ENCODE peak calls at places on chromosomes 1 and 21, in seven cellular contexts. A is CD8-positive, alpha-beta memory T cell; Q is naive thymus-derived CD4-positive, alpha-beta T cell; R is heart right ventricle; U is mesenchymal stem cell; V is SJSA1; M is breast epithelium. Z is an unnamed sample. For H3K36me3, the result is how much of the 10 kb centered on the place peaks cover.

GRCh38 chr1:160258177-160258798 is 4.1 kb downstream of the DCAF8 start:
- DNase-seq in R (no peak), M (no peak), U (no peak), V (no peak), Q (no peak), A (no peak), Z (no peak)

GRCh38 chr21:23660560-23660959 is 1946.7 kb downstream of the MRPL39 start:
- DNase-seq in U (no peak), V (no peak), A (no peak), Q (no peak), M (no peak), R (no peak), Z (no peak)

GRCh38 chr1:152487871-152488270 is 22.7 kb upstream of the LCE5A start:
- DNase-seq in V (no peak), R (no peak), A (no peak), Q (no peak), M (no peak), U (no peak), Z (no peak)

GRCh38 chr1:221778535-221779142 is 36.8 kb upstream of the DUSP10 start:
- DNase-seq in A (peak), R (no peak), M (no peak), U (no peak), V (no peak), Q (no peak), Z (peak)

GRCh38 chr1:6130036-6130435 is 50.1 kb downstream of the CHD5 start:
- DNase-seq in A (no peak), V (no peak), U (no peak), M (no peak), Q (no peak), R (no peak), Z (no peak)

GRCh38 chr1:226549094-226549936 is 751 bp downstream of the STUM start:
- DNase-seq in R (no peak), U (no peak), M (no peak), Q (no peak), A (no peak), V (no peak), Z (no peak)

GRCh38 chr1:10681296-10682113 is 114.9 kb downstream of the CASZ1 start:
- DNase-seq in R (no peak), M (no peak), A (no peak), Q (no peak), U (no peak), V (no peak), Z (no peak)

GRCh38 chr1:9629445-9630201 is 21.9 kb upstream of the PIK3CD start:
- DNase-seq in V (no peak), Q (peak), R (peak), A (peak), M (no peak), U (no peak), Z (peak)

GRCh38 chr1:110006516-110006915 is 22.0 kb downstream of the AHCYL1 start:
- DNase-seq in V (no peak), A (no peak), Q (no peak), U (no peak), R (no peak), M (no peak), Z (no peak)

GRCh38 chr1:161725888-161726630 is 4.7 kb downstream of the FCRLB start:
- DNase-seq in V (peak), U (peak), Q (peak), M (no peak), A (peak), R (peak), Z (peak)

GRCh38 chr1:58089898-58090535 is 456.5 kb downstream of the OMA1 start:
- DNase-seq in Q (no peak), R (no peak), V (no peak), U (no peak), M (no peak), A (no peak), Z (no peak)

GRCh38 chr1:58813361-58813760 is 29.5 kb upstream of the JUN start:
- DNase-seq in R (no peak), V (no peak), U (peak), A (no peak), Q (no peak), M (no peak), Z (no peak)

GRCh38 chr1:12722626-12723025 is 6.7 kb downstream of the AADACL3 start:
- DNase-seq in A (no peak), Q (no peak), M (no peak), V (no peak), U (no peak), R (no peak), Z (no peak)

GRCh38 chr1:178774263-178774662 is 49.2 kb downstream of the RALGPS2 start:
- DNase-seq in R (no peak), V (peak), Q (no peak), A (no peak), U (peak), M (no peak), Z (no peak)

GRCh38 chr1:185284106-185284505 is 32.9 kb downstream of the IVNS1ABP start:
- DNase-seq in V (no peak), U (peak), M (no peak), A (no peak), Q (no peak), R (no peak), Z (no peak)

GRCh38 chr1:183236158-183236725 is 50.2 kb downstream of the LAMC2 start:
- DNase-seq in Q (no peak), M (no peak), R (no peak), A (no peak), U (no peak), V (no peak), Z (no peak)

GRCh38 chr1:33654267-33654832 is 181.9 kb downstream of the ZSCAN20 start:
- DNase-seq in Q (no peak), V (no peak), U (no peak), M (no peak), R (no peak), A (no peak), Z (no peak)

GRCh38 chr1:229714964-229715603 is 89.0 kb downstream of the URB2 start:
- DNase-seq in R (no peak), A (peak), M (peak), U (peak), V (peak), Q (no peak), Z (no peak)

GRCh38 chr1:51950701-51951100 is 39.8 kb downstream of the RAB3B start:
- DNase-seq in Q (no peak), R (no peak), V (no peak), M (no peak), A (no peak), U (no peak), Z (no peak)

GRCh38 chr1:89555550-89555949 is 30.9 kb downstream of the LRRC8B start:
- DNase-seq in M (no peak), U (no peak), V (no peak), Q (no peak), R (no peak), A (no peak), Z (no peak)

GRCh38 chr1:89548486-89548857 is 23.8 kb downstream of the LRRC8B start:
- DNase-seq in V (no peak), U (no peak), R (no peak), M (no peak), Q (no peak), A (no peak), Z (no peak)

GRCh38 chr1:89553195-89553584 is 28.6 kb downstream of the LRRC8B start:
- DNase-seq in A (no peak), V (no peak), M (no peak), U (no peak), R (no peak), Q (no peak), Z (no peak)

GRCh38 chr1:89550995-89551394 is 26.4 kb downstream of the LRRC8B start:
- DNase-seq in V (no peak), M (no peak), Q (no peak), U (no peak), R (no peak), A (no peak), Z (no peak)

DNA sequence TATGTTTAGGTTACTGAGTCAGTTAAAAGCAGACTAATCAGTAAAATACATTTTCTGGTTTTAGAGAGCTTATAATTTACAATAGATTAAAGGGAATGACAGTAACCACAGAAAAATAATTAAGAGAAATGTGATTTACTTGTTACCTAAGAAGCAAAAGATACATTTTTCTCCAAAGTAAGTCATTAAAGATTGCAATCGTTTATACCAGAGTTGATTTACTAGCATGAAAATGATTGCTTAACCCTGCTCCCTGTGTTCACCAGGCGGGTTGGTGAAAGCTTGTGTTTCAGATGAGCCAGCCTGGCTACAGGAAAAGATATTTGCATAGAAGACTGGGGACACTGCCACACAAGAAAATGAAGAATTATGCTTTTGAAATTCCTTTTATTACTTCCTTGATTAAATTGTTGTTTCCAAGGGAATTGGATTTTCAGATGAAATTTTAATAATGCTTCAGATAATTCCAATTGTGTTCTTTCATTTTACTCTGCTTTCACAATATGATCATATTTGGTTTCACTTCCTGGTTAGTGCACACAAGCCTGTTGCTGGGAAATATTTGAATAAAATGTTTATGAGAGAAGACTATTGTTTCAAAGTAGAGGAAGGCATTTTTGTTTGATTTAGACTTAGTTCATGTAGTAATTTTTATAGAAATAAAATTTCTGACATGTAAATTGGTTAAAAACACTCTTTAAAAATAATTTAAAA is 28.0 kb downstream of the LRRC8B start:
- DNase-seq in V (no peak), R (no peak), M (no peak), Q (no peak), A (no peak), U (peak), Z (no peak)
- H3K4me3 ChIP-seq in V (no peak), R (no peak), M (no peak), Q (peak), A (no peak), U (no peak), Z (no peak)

DNA sequence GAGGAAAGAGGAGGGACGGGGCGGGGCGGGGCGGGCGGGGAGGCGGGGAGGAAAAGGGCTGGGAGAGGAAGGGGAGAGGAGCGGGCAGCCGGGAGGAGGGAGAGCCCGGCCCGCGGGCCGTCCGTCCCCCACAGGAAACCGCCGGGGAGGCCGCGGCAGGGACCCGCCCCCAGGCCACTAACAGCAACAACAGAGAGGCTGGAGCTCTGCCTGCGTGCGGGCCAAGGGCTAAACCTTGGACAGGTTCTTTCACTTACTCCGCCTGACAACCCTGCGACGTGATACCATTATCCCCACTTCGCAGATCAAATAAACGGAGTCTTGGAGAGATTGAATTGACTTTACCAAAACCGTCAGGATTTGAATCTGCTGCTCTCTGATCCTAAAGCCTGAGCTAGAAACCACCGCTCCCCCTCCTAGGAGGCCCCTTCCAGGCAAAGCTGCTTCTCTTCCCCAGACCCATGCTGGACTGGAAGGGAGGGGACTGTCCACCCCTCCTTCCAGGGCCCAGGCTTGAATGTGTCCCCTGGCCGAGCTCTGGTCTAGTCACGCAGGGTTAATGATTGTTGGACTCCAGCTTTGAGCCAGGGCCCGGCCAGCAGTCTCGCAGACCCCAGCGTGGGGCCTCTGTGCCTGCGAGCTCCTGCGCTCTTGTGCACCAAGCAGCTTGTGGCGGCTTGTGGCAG is at the start of gene EVA1B:
- DNase-seq in A (peak), U (peak), V (peak), Q (no peak), M (peak), R (peak), Z (peak)
- H3K36me3 ChIP-seq in A (under half), U (under half), V (under half), Q (under half), M (under half), R (under half), Z (under half)

GRCh38 chr1:85581802-85582686 is 1.5 kb downstream of the CCN1 start:
- DNase-seq in Q (no peak), V (peak), R (peak), U (peak), A (no peak), M (peak), Z (no peak)

GRCh38 chr1:85578321-85579295 is 2.0 kb upstream of the CCN1 start:
- DNase-seq in U (peak), Q (no peak), V (peak), A (no peak), M (no peak), R (no peak), Z (no peak)

GRCh38 chr1:85581138-85581801 is 709 bp downstream of the CCN1 start:
- DNase-seq in M (peak), U (peak), A (no peak), Q (no peak), R (peak), V (peak), Z (no peak)

GRCh38 chr1:85579619-85580018 is 942 bp upstream of the CCN1 start:
- DNase-seq in M (no peak), Q (no peak), V (peak), A (no peak), R (peak), U (peak), Z (no peak)

GRCh38 chr1:85580046-85580411 is 532 bp upstream of the CCN1 start:
- DNase-seq in M (no peak), U (peak), Q (no peak), R (peak), A (no peak), V (no peak), Z (no peak)
- H3K4me3 ChIP-seq in M (peak), U (peak), Q (no peak), R (peak), A (no peak), V (peak), Z (no peak)

GRCh38 chr1:246748006-246748405 is 23.8 kb downstream of the SCCPDH start:
- DNase-seq in A (no peak), U (no peak), Q (no peak), R (no peak), V (no peak), M (no peak), Z (no peak)

GRCh38 chr1:246750752-246751151 is 26.5 kb downstream of the SCCPDH start:
- DNase-seq in R (no peak), V (no peak), Q (no peak), A (no peak), U (no peak), M (no peak), Z (no peak)

GRCh38 chr1:246753670-246754535 is 29.7 kb downstream of the SCCPDH start:
- DNase-seq in M (no peak), A (peak), U (peak), R (peak), V (peak), Q (peak), Z (peak)

DNA sequence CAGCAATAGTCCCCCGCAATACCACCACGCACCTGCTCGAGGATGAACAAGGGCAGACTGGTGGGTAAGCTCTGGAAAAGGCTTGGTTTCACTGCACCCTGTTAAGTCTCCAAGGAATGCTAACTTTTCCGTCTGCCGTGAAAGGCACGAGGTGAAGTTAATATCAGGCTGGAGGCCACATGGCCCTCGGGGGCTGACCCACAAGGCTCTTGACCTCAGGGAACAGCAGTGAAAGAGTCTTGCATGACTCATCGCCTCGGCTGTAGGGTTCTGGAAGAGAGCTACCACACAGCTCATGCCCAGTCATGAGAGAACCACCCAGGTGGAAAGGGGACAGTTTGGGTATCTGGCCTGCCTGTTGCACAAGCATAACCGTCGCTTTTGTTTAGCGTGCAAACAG is 24.7 kb downstream of the SCCPDH start:
- DNase-seq in U (peak), A (no peak), R (no peak), M (no peak), V (peak), Q (no peak), Z (no peak)
- H3K36me3 ChIP-seq in U (under half), A (under half), R (half or more), M (under half), V (under half), Q (under half), Z (under half)

GRCh38 chr1:156847591-156848460 is 11.1 kb downstream of the INSRR start:
- DNase-seq in V (no peak), R (no peak), Q (no peak), A (no peak), M (no peak), U (no peak), Z (no peak)

GRCh38 chr1:156851779-156852413 is 7.0 kb downstream of the INSRR start:
- DNase-seq in V (no peak), R (peak), A (no peak), Q (no peak), U (no peak), M (no peak), Z (no peak)

GRCh38 chr1:156848461-156849150 is 10.3 kb downstream of the INSRR start:
- DNase-seq in Q (peak), U (no peak), A (peak), V (no peak), M (no peak), R (no peak), Z (peak)

GRCh38 chr1:156846643-156847042 is 12.3 kb downstream of the INSRR start:
- DNase-seq in M (no peak), Q (no peak), V (no peak), U (no peak), R (no peak), A (no peak), Z (no peak)

DNA sequence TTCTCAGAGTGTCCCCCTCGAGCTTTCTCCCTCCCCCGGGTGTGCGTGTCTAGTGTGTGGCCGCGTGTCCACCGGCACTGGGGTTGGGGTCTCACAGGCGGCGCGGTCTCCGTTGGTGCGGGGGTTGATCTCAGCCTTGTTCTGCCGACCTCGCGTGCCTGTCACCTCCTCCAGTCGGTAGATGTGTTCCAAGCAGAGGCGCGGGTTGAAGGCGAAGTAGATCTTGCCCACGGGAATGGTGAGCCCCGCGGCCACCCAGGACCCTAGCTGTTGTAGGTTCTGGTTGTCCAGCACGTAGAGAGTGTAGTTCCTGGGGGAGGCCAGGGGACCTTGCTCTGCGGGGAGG is 9.8 kb downstream of the INSRR start:
- DNase-seq in A (no peak), R (no peak), Q (no peak), U (no peak), V (no peak), M (no peak), Z (no peak)
- H3K4me3 ChIP-seq in A (no peak), R (no peak), Q (peak), U (no peak), V (no peak), M (no peak), Z (no peak)

GRCh38 chr21:42906222-42906621 is 13.1 kb downstream of the NDUFV3 start:
- DNase-seq in A (no peak), V (no peak), Q (no peak), U (no peak), R (no peak), M (no peak), Z (no peak)

GRCh38 chr21:42903817-42904216 is 10.7 kb downstream of the NDUFV3 start:
- DNase-seq in U (no peak), Q (no peak), A (no peak), V (no peak), M (no peak), R (no peak), Z (no peak)

GRCh38 chr21:42905195-42905594 is 12.1 kb downstream of the NDUFV3 start:
- DNase-seq in U (no peak), M (no peak), R (no peak), V (no peak), A (no peak), Q (no peak), Z (no peak)
- H3K36me3 ChIP-seq in U (half or more), M (under half), R (half or more), V (half or more), A (under half), Q (under half), Z (under half)

DNA sequence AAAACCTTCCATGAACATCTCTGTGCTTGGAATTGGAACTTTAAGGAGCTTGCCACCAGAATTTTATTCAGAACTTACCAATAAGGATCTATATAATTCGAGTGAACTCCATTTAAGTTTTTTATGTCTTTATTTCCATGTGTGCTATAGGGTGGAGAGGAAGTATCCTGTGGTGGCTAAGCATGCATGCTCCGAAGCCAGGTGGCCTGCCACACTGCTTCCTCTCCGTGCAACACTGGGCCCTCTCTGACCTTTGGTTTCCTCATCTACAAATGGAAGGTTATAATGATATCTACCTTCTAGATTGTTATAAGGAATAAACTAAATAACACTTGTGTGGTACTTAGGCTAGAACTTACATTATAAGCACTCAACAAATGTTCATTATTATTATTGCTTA is 382.1 kb downstream of the PTPRC start:
- DNase-seq in Q (no peak), R (no peak), V (no peak), M (no peak), U (no peak), A (no peak), Z (no peak)
- H3K4me3 ChIP-seq in Q (no peak), R (no peak), V (no peak), M (no peak), U (no peak), A (no peak), Z (no peak)

Z was measured in CD8-positive, alpha-beta T cell.